ENCODE peak calls at places on chromosomes 16 and 17, in eight cellular contexts. R is IMR-90, V is OCI-LY7, O is coronary artery, A is uterus, X is tibial artery, Q is GM23248, S is mammary epithelial cell. B is an unnamed sample.

GRCh38 chr17:40548982-40549680 is 16.1 kb downstream of the CCR7 start:
- DNase-seq in R (peak), V (no peak), O (peak), A (peak), X (peak), Q (peak), S (peak), B (peak)

GRCh38 chr17:79841369-79842135 is 2.3 kb upstream of the CBX4 start:
- DNase-seq in R (no peak), V (no peak), O (no peak), A (no peak), X (no peak), Q (no peak), S (no peak), B (no peak)

GRCh38 chr16:49932943-49933342 is 77.0 kb upstream of the ZNF423 start:
- DNase-seq in R (peak), V (no peak), O (peak), A (no peak), X (no peak), Q (peak), S (peak), B (no peak)

GRCh38 chr16:68866933-68867332 is 23.6 kb downstream of the TANGO6 start:
- DNase-seq in R (no peak), V (no peak), O (no peak), A (no peak), X (no peak), Q (no peak), S (no peak), B (no peak)

GRCh38 chr17:29828676-29829291 is 101.2 kb downstream of the SSH2 start:
- DNase-seq in R (no peak), V (no peak), O (no peak), A (no peak), X (no peak), Q (no peak), S (no peak), B (no peak)

GRCh38 chr17:77366558-77367245 is 225.9 kb downstream of the SEC14L1 start:
- DNase-seq in R (peak), V (peak), O (peak), A (peak), X (peak), Q (peak), S (no peak), B (no peak)

GRCh38 chr17:17090642-17091103 is 48.4 kb downstream of the MPRIP start:
- DNase-seq in R (no peak), V (no peak), O (no peak), A (no peak), X (no peak), Q (no peak), S (peak), B (no peak)

GRCh38 chr16:88530858-88531203 is 39.4 kb upstream of the ZC3H18 start:
- DNase-seq in R (no peak), V (no peak), O (no peak), A (no peak), X (no peak), Q (no peak), S (no peak), B (no peak)

DNA sequence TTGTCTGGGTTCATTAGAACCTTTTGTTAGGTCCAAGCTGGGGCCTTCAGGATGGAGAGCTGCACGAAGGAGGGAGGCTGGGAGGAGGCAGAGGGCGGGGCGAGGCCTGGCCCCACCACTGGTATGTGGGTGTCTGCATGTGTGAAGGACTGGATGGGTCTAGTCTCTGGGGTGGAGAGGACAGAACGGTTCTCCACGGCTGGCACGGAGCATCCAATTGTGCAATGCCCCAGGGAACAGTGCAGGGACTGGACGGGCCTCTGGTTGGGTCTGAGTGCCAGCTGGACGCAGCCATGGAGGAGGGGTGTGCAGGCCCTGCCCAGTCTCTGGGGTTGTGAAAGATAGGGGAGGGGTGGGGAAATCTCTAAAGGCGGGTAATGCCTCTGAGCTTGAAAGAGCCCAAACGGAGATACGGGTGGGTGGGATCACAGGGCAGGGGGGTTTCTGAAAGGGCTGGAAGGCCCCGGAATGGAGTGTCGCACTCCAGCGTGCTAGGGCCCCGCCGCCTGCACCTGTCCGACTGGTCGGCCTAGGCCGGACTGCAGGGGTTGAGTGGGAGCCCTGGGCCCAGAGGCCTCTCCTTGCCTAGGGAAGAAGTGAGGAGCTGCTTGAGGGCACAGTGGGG is 1.6 kb downstream of the PPL start:
- DNase-seq in R (no peak), V (no peak), O (peak), A (peak), X (peak), Q (peak), S (peak), B (peak)
- H3K27ac ChIP-seq in R (no peak), V (no peak), O (peak), A (peak), X (peak), Q (no peak), S (peak), B (peak)

GRCh38 chr17:67492251-67492740 is 115.2 kb downstream of the PITPNC1 start:
- DNase-seq in R (no peak), V (no peak), O (no peak), A (no peak), X (no peak), Q (no peak), S (no peak), B (no peak)
- H3K27ac ChIP-seq in R (no peak), V (no peak), O (no peak), A (peak), X (no peak), Q (no peak), S (no peak), B (no peak)

DNA sequence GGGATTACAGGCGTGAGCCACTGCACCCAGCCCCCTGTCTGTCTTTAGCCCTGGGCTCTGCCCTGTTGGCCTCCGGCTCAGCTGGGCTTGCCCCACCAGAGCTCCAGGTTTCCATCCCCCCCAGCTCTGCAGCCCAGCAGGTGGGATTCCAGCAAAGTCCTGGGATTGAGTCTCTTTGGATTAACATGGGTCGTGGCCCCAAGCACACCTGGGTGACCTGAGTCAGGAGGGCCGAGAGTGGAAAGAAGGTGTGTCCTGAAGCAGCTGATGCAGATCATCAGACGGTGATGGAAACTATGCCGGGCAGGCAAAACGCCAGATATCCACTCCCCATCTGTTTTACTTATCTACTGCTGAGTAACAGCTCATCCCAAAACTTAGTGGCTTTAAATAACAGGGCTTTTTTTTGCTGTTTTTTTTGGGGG is 72.5 kb downstream of the KNOP1 start:
- DNase-seq in R (peak), V (no peak), O (no peak), A (peak), X (no peak), Q (no peak), S (no peak), B (peak)
- H3K27ac ChIP-seq in R (no peak), V (no peak), O (peak), A (peak), X (no peak), Q (no peak), S (no peak), B (peak)

GRCh38 chr17:72609501-72609900 is 483.0 kb downstream of the SLC39A11 start:
- DNase-seq in R (peak), V (no peak), O (no peak), A (no peak), X (no peak), Q (peak), S (peak), B (no peak)
- H3K27ac ChIP-seq in R (no peak), V (no peak), O (no peak), A (no peak), X (no peak), Q (peak), S (peak), B (no peak)

B was measured in tibial nerve.